ENCODE peak calls at places on chromosome 15, in nine cellular contexts. U is NCI-H2081; X is left ventricle myocardium inferior; B is NCI-H1092 treated with DMSO at 0.1 percent for 48 hours; M is stimulated activated CD4-positive, alpha-beta T cell treated with anti-CD3 and anti-CD28 coated beads, Interleukin-4, amount 100 ng/mL, for 4 hours; S is SK-MEL-5; K is HS-27A; J is HCEC 1CT; F is BE2C. G is an unnamed sample.

GRCh38 chr15:69493406-69493805 is 40.8 kb downstream of the RPLP1 start:
- DNase-seq in U (no peak), X (no peak), B (no peak), M (no peak), S (no peak), K (no peak), J (no peak), F (no peak), G (no peak)

GRCh38 chr15:51876169-51876568 is 46.7 kb downstream of the TMOD3 start:
- DNase-seq in U (no peak), X (no peak), B (no peak), M (no peak), S (no peak), K (no peak), J (no peak), F (no peak), G (no peak)

GRCh38 chr15:35427091-35427490 is 118.9 kb downstream of the DPH6 start:
- DNase-seq in U (no peak), X (no peak), B (no peak), M (no peak), S (no peak), K (peak), J (peak), F (no peak), G (no peak)

GRCh38 chr15:66405605-66406004 is 18.9 kb downstream of the MAP2K1 start:
- DNase-seq in U (peak), X (no peak), B (no peak), M (no peak), S (no peak), K (no peak), J (peak), F (no peak), G (no peak)

GRCh38 chr15:100671858-100672543 is 69.6 kb downstream of the ASB7 start:
- DNase-seq in U (no peak), X (no peak), B (peak), M (no peak), S (peak), K (peak), J (no peak), F (peak), G (no peak)

GRCh38 chr15:74785716-74786032 is 3.8 kb downstream of the CSK start:
- DNase-seq in U (no peak), X (no peak), B (no peak), M (no peak), S (no peak), K (no peak), J (no peak), F (no peak), G (no peak)

GRCh38 chr15:38868326-38869114 is 303.9 kb upstream of the RASGRP1 start:
- DNase-seq in U (no peak), X (no peak), B (no peak), M (no peak), S (peak), K (peak), J (peak), F (no peak), G (no peak)

GRCh38 chr15:68384451-68385239 is 47.3 kb downstream of the ITGA11 start:
- DNase-seq in U (no peak), X (no peak), B (no peak), M (no peak), S (no peak), K (peak), J (peak), F (peak), G (no peak)

GRCh38 chr15:42084465-42085235 is 9.7 kb downstream of the PLA2G4D start:
- DNase-seq in U (peak), X (peak), B (peak), M (peak), S (peak), K (no peak), J (peak), F (peak), G (peak)

GRCh38 chr15:89492111-89492641 is 4.2 kb downstream of the RHCG start:
- DNase-seq in U (no peak), X (no peak), B (no peak), M (no peak), S (peak), K (no peak), J (no peak), F (peak), G (no peak)

GRCh38 chr15:40424483-40425115 is 16.2 kb upstream of the BAHD1 start:
- DNase-seq in U (no peak), X (no peak), B (no peak), M (no peak), S (no peak), K (no peak), J (no peak), F (no peak), G (no peak)

GRCh38 chr15:59741274-59741906 is 52.3 kb upstream of the BNIP2 start:
- DNase-seq in U (peak), X (no peak), B (peak), M (no peak), S (peak), K (no peak), J (peak), F (peak), G (no peak)

GRCh38 chr15:45167631-45168205 is 20.0 kb downstream of the SHF start:
- DNase-seq in U (no peak), X (no peak), B (no peak), M (no peak), S (no peak), K (no peak), J (no peak), F (no peak), G (no peak)